ENCODE peak calls at places on chromosomes 6 and 20, in nine cellular contexts. One of them, this sample, is unnamed.

GRCh38 chr20:49865559-49865958 is 49.8 kb downstream of the SPATA2 start:
- DNase-seq in GM12865: peak
- DNase-seq in fibroblast of the conjunctiva: peak
- DNase-seq in iris pigment epithelial cell: peak
- DNase-seq in hippocampal formation: no peak
- DNase-seq in effector CD8-positive, alpha-beta T cell: no peak
- DNase-seq in HTR-8/SVneo: no peak
- DNase-seq in activated T-cell treated with anti-CD3 and anti-CD28 coated beads, Interleukin-2, amount 50 U/mL, for 72 hours: no peak
- DNase-seq in left ventricle myocardium inferior: no peak
- DNase-seq in this sample: no peak

GRCh38 chr6:1110164-1110563 is 201.7 kb upstream of the FOXQ1 start:
- DNase-seq in GM12865: no peak
- DNase-seq in fibroblast of the conjunctiva: no peak
- DNase-seq in iris pigment epithelial cell: no peak
- DNase-seq in hippocampal formation: no peak
- DNase-seq in effector CD8-positive, alpha-beta T cell: no peak
- DNase-seq in HTR-8/SVneo: no peak
- DNase-seq in activated T-cell treated with anti-CD3 and anti-CD28 coated beads, Interleukin-2, amount 50 U/mL, for 72 hours: no peak
- DNase-seq in left ventricle myocardium inferior: no peak
- DNase-seq in this sample: no peak

GRCh38 chr6:5553767-5554166 is 292.5 kb downstream of the FARS2 start:
- DNase-seq in GM12865: peak
- DNase-seq in fibroblast of the conjunctiva: no peak
- DNase-seq in iris pigment epithelial cell: no peak
- DNase-seq in hippocampal formation: no peak
- DNase-seq in effector CD8-positive, alpha-beta T cell: no peak
- DNase-seq in HTR-8/SVneo: no peak
- DNase-seq in activated T-cell treated with anti-CD3 and anti-CD28 coated beads, Interleukin-2, amount 50 U/mL, for 72 hours: no peak
- DNase-seq in left ventricle myocardium inferior: no peak
- DNase-seq in this sample: no peak

GRCh38 chr20:53364617-53365016 is 229.0 kb downstream of the ZNF217 start:
- DNase-seq in GM12865: no peak
- DNase-seq in fibroblast of the conjunctiva: no peak
- DNase-seq in iris pigment epithelial cell: no peak
- DNase-seq in hippocampal formation: no peak
- DNase-seq in effector CD8-positive, alpha-beta T cell: no peak
- DNase-seq in HTR-8/SVneo: no peak
- DNase-seq in activated T-cell treated with anti-CD3 and anti-CD28 coated beads, Interleukin-2, amount 50 U/mL, for 72 hours: no peak
- DNase-seq in left ventricle myocardium inferior: no peak
- DNase-seq in this sample: no peak

GRCh38 chr20:53839423-53840176 is 230.8 kb downstream of the BCAS1 start:
- DNase-seq in GM12865: peak
- DNase-seq in fibroblast of the conjunctiva: no peak
- DNase-seq in iris pigment epithelial cell: no peak
- DNase-seq in hippocampal formation: no peak
- DNase-seq in effector CD8-positive, alpha-beta T cell: peak
- DNase-seq in HTR-8/SVneo: no peak
- DNase-seq in activated T-cell treated with anti-CD3 and anti-CD28 coated beads, Interleukin-2, amount 50 U/mL, for 72 hours: peak
- DNase-seq in left ventricle myocardium inferior: peak
- DNase-seq in this sample: no peak

GRCh38 chr20:56163806-56164205 is 84.7 kb upstream of the MC3R start:
- DNase-seq in GM12865: no peak
- DNase-seq in fibroblast of the conjunctiva: no peak
- DNase-seq in iris pigment epithelial cell: no peak
- DNase-seq in hippocampal formation: no peak
- DNase-seq in effector CD8-positive, alpha-beta T cell: no peak
- DNase-seq in HTR-8/SVneo: no peak
- DNase-seq in activated T-cell treated with anti-CD3 and anti-CD28 coated beads, Interleukin-2, amount 50 U/mL, for 72 hours: no peak
- DNase-seq in left ventricle myocardium inferior: no peak
- DNase-seq in this sample: peak

GRCh38 chr20:53751394-53752368 is 158.0 kb upstream of the ZNF217 start:
- DNase-seq in GM12865: peak
- DNase-seq in fibroblast of the conjunctiva: no peak
- DNase-seq in iris pigment epithelial cell: no peak
- DNase-seq in hippocampal formation: no peak
- DNase-seq in effector CD8-positive, alpha-beta T cell: no peak
- DNase-seq in HTR-8/SVneo: no peak
- DNase-seq in activated T-cell treated with anti-CD3 and anti-CD28 coated beads, Interleukin-2, amount 50 U/mL, for 72 hours: peak
- DNase-seq in left ventricle myocardium inferior: no peak
- DNase-seq in this sample: no peak

GRCh38 chr6:21384211-21384610 is 209.3 kb upstream of the SOX4 start:
- DNase-seq in GM12865: no peak
- DNase-seq in fibroblast of the conjunctiva: no peak
- DNase-seq in iris pigment epithelial cell: peak
- DNase-seq in hippocampal formation: no peak
- DNase-seq in effector CD8-positive, alpha-beta T cell: no peak
- DNase-seq in HTR-8/SVneo: peak
- DNase-seq in activated T-cell treated with anti-CD3 and anti-CD28 coated beads, Interleukin-2, amount 50 U/mL, for 72 hours: no peak
- DNase-seq in left ventricle myocardium inferior: no peak
- DNase-seq in this sample: no peak

GRCh38 chr20:7770578-7770977 is 169.7 kb downstream of the HAO1 start:
- DNase-seq in GM12865: peak
- DNase-seq in fibroblast of the conjunctiva: no peak
- DNase-seq in iris pigment epithelial cell: peak
- DNase-seq in hippocampal formation: no peak
- DNase-seq in effector CD8-positive, alpha-beta T cell: no peak
- DNase-seq in HTR-8/SVneo: no peak
- DNase-seq in activated T-cell treated with anti-CD3 and anti-CD28 coated beads, Interleukin-2, amount 50 U/mL, for 72 hours: peak
- DNase-seq in left ventricle myocardium inferior: no peak
- DNase-seq in this sample: no peak

GRCh38 chr6:160971151-160971550 is 20.4 kb upstream of the MAP3K4 start:
- DNase-seq in GM12865: no peak
- DNase-seq in fibroblast of the conjunctiva: no peak
- DNase-seq in iris pigment epithelial cell: no peak
- DNase-seq in hippocampal formation: no peak
- DNase-seq in effector CD8-positive, alpha-beta T cell: no peak
- DNase-seq in HTR-8/SVneo: no peak
- DNase-seq in activated T-cell treated with anti-CD3 and anti-CD28 coated beads, Interleukin-2, amount 50 U/mL, for 72 hours: no peak
- DNase-seq in left ventricle myocardium inferior: no peak
- DNase-seq in this sample: no peak

GRCh38 chr6:167044696-167045095 is 45.5 kb downstream of the CEP43 start:
- DNase-seq in GM12865: no peak
- DNase-seq in fibroblast of the conjunctiva: no peak
- DNase-seq in iris pigment epithelial cell: no peak
- DNase-seq in hippocampal formation: no peak
- DNase-seq in effector CD8-positive, alpha-beta T cell: no peak
- DNase-seq in HTR-8/SVneo: no peak
- DNase-seq in activated T-cell treated with anti-CD3 and anti-CD28 coated beads, Interleukin-2, amount 50 U/mL, for 72 hours: no peak
- DNase-seq in left ventricle myocardium inferior: peak
- DNase-seq in this sample: no peak

GRCh38 chr20:49028684-49029083 is 17.4 kb upstream of the CSE1L start:
- DNase-seq in GM12865: no peak
- DNase-seq in fibroblast of the conjunctiva: no peak
- DNase-seq in iris pigment epithelial cell: peak
- DNase-seq in hippocampal formation: peak
- DNase-seq in effector CD8-positive, alpha-beta T cell: no peak
- DNase-seq in HTR-8/SVneo: peak
- DNase-seq in activated T-cell treated with anti-CD3 and anti-CD28 coated beads, Interleukin-2, amount 50 U/mL, for 72 hours: no peak
- DNase-seq in left ventricle myocardium inferior: no peak
- DNase-seq in this sample: no peak

GRCh38 chr20:14553774-14554524 is 216.5 kb upstream of the FLRT3 start:
- DNase-seq in GM12865: no peak
- DNase-seq in fibroblast of the conjunctiva: no peak
- DNase-seq in iris pigment epithelial cell: peak
- DNase-seq in hippocampal formation: no peak
- DNase-seq in effector CD8-positive, alpha-beta T cell: no peak
- DNase-seq in HTR-8/SVneo: no peak
- DNase-seq in activated T-cell treated with anti-CD3 and anti-CD28 coated beads, Interleukin-2, amount 50 U/mL, for 72 hours: no peak
- DNase-seq in left ventricle myocardium inferior: no peak
- DNase-seq in this sample: no peak